ENCODE peak calls at places on chromosome 14, in four cellular contexts. J is HCT116, Y is HepG2, W is K562. U is an unnamed sample.

GRCh38 chr14:105086833-105087307 is 21.6 kb upstream of the GPR132 start:
- DNase-seq in J (peak), Y (peak), W (peak), U (no peak)

GRCh38 chr14:89576132-89576923 is 159.3 kb upstream of the FOXN3 start:
- DNase-seq in J (no peak), Y (no peak), W (no peak), U (no peak)

GRCh38 chr14:53375573-53375972 is 222.4 kb upstream of the DDHD1 start:
- DNase-seq in J (no peak), Y (no peak), W (no peak), U (no peak)

GRCh38 chr14:77120771-77121743 is 20.5 kb downstream of the ZDHHC22 start:
- DNase-seq in J (no peak), Y (no peak), W (no peak), U (no peak)

GRCh38 chr14:32073537-32074189 is 3.4 kb upstream of the ARHGAP5 start:
- DNase-seq in J (peak), Y (peak), W (peak), U (peak)

GRCh38 chr14:37083599-37083998 is 88.8 kb downstream of the SLC25A21 start:
- DNase-seq in J (no peak), Y (no peak), W (peak), U (no peak)

GRCh38 chr14:104105071-104105821 is 19.7 kb downstream of the ASPG start:
- DNase-seq in J (no peak), Y (no peak), W (no peak), U (no peak)

GRCh38 chr14:74942608-74943007 is 12.8 kb downstream of the PGF start:
- DNase-seq in J (no peak), Y (no peak), W (peak), U (no peak)

GRCh38 chr14:90398315-90398811 is 1.5 kb downstream of the CALM1 start:
- DNase-seq in J (no peak), Y (no peak), W (no peak), U (no peak)

GRCh38 chr14:73623504-73623903 is 11.2 kb downstream of the ACOT6 start:
- DNase-seq in J (no peak), Y (no peak), W (no peak), U (no peak)

GRCh38 chr14:101982621-101983020 is 18.2 kb downstream of the DYNC1H1 start:
- DNase-seq in J (no peak), Y (no peak), W (no peak), U (no peak)

GRCh38 chr14:82431031-82431430 is 897.4 kb upstream of the SEL1L start:
- DNase-seq in J (no peak), Y (no peak), W (no peak), U (no peak)

GRCh38 chr14:98958048-98959031 is 313.7 kb downstream of the BCL11B start:
- DNase-seq in J (no peak), Y (no peak), W (no peak), U (no peak)

GRCh38 chr14:73795974-73796373 is 55.7 kb upstream of the PTGR2 start:
- DNase-seq in J (peak), Y (peak), W (no peak), U (no peak)

GRCh38 chr14:83172363-83172762 is 1638.7 kb upstream of the SEL1L start:
- DNase-seq in J (no peak), Y (peak), W (no peak), U (no peak)

GRCh38 chr14:100654025-100654813 is 67.0 kb upstream of the BEGAIN start:
- DNase-seq in J (no peak), Y (no peak), W (no peak), U (no peak)

GRCh38 chr14:100654814-100655795 is 67.9 kb upstream of the BEGAIN start:
- DNase-seq in J (no peak), Y (no peak), W (peak), U (no peak)

GRCh38 chr14:100652739-100653138 is 65.5 kb upstream of the BEGAIN start:
- DNase-seq in J (no peak), Y (no peak), W (no peak), U (no peak)

GRCh38 chr14:100651999-100652508 is 64.8 kb upstream of the BEGAIN start:
- DNase-seq in J (no peak), Y (no peak), W (no peak), U (no peak)

GRCh38 chr14:100653409-100653808 is 66.2 kb upstream of the BEGAIN start:
- DNase-seq in J (no peak), Y (no peak), W (peak), U (no peak)
- TF ChIP-seq SIN3A in J (no peak), Y (no peak), W (no peak), U (no peak)

GRCh38 chr14:60862283-60862682 is 118.6 kb downstream of the TRMT5 start:
- DNase-seq in J (no peak), Y (no peak), W (no peak), U (no peak)
- H3K4me3 ChIP-seq in J (no peak), Y (no peak), W (no peak), U (no peak)

GRCh38 chr14:69288956-69289705 is 29.2 kb downstream of the GALNT16 start:
- DNase-seq in J (no peak), Y (no peak), W (no peak), U (no peak)

GRCh38 chr14:69287096-69287991 is 27.4 kb downstream of the GALNT16 start:
- DNase-seq in J (no peak), Y (peak), W (no peak), U (no peak)

GRCh38 chr14:69289811-69290520 is 30.0 kb downstream of the GALNT16 start:
- DNase-seq in J (no peak), Y (no peak), W (no peak), U (no peak)

GRCh38 chr14:69285661-69286255 is 25.8 kb downstream of the GALNT16 start:
- DNase-seq in J (no peak), Y (no peak), W (no peak), U (no peak)

GRCh38 chr14:69288001-69288771 is 28.2 kb downstream of the GALNT16 start:
- DNase-seq in J (no peak), Y (peak), W (no peak), U (no peak)
- TF ChIP-seq TCF7L2 in J (no peak), Y (no peak), W (no peak), U (no peak)

DNA sequence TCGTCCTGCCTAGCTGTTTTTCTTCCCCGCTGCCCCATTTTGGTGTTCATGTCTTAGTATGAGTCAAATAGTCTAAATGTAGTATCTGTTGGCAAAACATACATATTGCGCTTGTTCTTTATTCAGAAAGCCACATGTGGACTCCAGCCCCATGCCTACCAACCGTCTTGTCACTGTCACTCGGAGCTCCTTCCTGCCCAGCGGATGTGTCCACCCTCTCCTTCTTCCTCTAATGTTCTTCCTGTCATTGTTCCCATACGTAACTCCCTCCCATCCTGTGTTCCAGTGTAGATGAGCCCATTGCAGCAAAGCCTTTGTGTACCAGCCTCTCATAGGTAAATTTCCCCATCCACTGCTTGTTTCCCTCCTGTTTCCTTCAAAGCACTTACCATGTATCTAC is 120.5 kb downstream of the TMX1 start:
- DNase-seq in J (no peak), Y (no peak), W (no peak), U (no peak)
- TF ChIP-seq SIN3A in J (no peak), Y (no peak), W (no peak), U (no peak)

DNA sequence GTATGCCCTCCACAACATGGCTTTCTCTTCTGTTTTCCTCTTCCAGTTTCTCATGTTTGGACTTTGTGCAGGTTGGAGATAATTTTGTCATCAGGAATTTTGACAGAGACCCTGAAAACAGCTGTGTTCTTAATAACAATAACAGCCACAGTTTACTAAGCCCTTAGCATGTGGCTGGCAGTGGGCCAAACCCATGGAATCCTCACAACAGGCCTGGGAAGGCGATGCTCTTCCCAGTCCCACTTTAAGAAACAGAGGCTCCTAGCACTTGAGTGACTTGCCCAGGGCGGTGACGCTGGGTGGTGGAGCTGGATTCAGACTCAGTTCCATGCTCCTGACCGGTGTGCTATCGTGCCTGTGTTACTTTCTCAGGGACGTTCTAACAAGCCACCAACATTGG is 20.1 kb upstream of the PLEKHG3 start:
- DNase-seq in J (no peak), Y (peak), W (no peak), U (no peak)
- H3K4me3 ChIP-seq in J (no peak), Y (no peak), W (no peak), U (no peak)

GRCh38 chr14:55851961-55852360 is 266.2 kb upstream of the PELI2 start:
- DNase-seq in J (no peak), Y (no peak), W (no peak), U (no peak)

GRCh38 chr14:55848964-55849363 is 269.0 kb downstream of the KTN1 start:
- DNase-seq in J (no peak), Y (no peak), W (no peak), U (no peak)

GRCh38 chr14:55849833-55850232 is 268.4 kb upstream of the PELI2 start:
- DNase-seq in J (no peak), Y (no peak), W (no peak), U (no peak)

GRCh38 chr14:55850803-55851202 is 267.4 kb upstream of the PELI2 start:
- DNase-seq in J (no peak), Y (no peak), W (no peak), U (no peak)

GRCh38 chr14:55851301-55851700 is 266.9 kb upstream of the PELI2 start:
- DNase-seq in J (no peak), Y (no peak), W (no peak), U (no peak)
- TF ChIP-seq TCF7L2 in J (no peak), Y (no peak), W (no peak), U (no peak)